ENCODE peak calls at places on chromosomes 6 and 20, in nine cellular contexts. One of them, this sample, is unnamed.

GRCh38 chr6:136609878-136610706 is 59.9 kb upstream of the MAP7 start:
- DNase-seq in heart left ventricle: no peak
- DNase-seq in upper lobe of right lung: no peak
- DNase-seq in PC-9: peak; percentile 75
- DNase-seq in stomach: peak; percentile 64
- DNase-seq in uterus: peak; percentile 58
- DNase-seq in psoas muscle: no peak
- DNase-seq in CD4-positive, CD25-positive, alpha-beta regulatory T cell: no peak
- DNase-seq in SJCRH30: peak; percentile 50
- DNase-seq in this sample: peak; percentile 72

GRCh38 chr6:27541932-27542297 is 69.0 kb upstream of the ZNF184 start:
- DNase-seq in heart left ventricle: no peak
- DNase-seq in upper lobe of right lung: no peak
- DNase-seq in PC-9: no peak
- DNase-seq in stomach: no peak
- DNase-seq in uterus: no peak
- DNase-seq in psoas muscle: no peak
- DNase-seq in CD4-positive, CD25-positive, alpha-beta regulatory T cell: no peak
- DNase-seq in SJCRH30: no peak
- DNase-seq in this sample: no peak

GRCh38 chr6:26520088-26520839 is 17.9 kb upstream of the HMGN4 start:
- DNase-seq in heart left ventricle: no peak
- DNase-seq in upper lobe of right lung: peak; percentile 77
- DNase-seq in PC-9: no peak
- DNase-seq in stomach: no peak
- DNase-seq in uterus: peak; percentile 70
- DNase-seq in psoas muscle: no peak
- DNase-seq in CD4-positive, CD25-positive, alpha-beta regulatory T cell: peak; percentile 9
- DNase-seq in SJCRH30: peak; percentile 65
- DNase-seq in this sample: peak; percentile 69

GRCh38 chr20:34190679-34191090 is 50.5 kb upstream of the ASIP start:
- DNase-seq in heart left ventricle: peak; percentile 66
- DNase-seq in upper lobe of right lung: peak; percentile 80
- DNase-seq in PC-9: peak; percentile 78
- DNase-seq in stomach: peak; percentile 68
- DNase-seq in uterus: peak; percentile 68
- DNase-seq in psoas muscle: peak; percentile 75
- DNase-seq in CD4-positive, CD25-positive, alpha-beta regulatory T cell: no peak
- DNase-seq in SJCRH30: peak; percentile 83
- DNase-seq in this sample: peak; percentile 70

GRCh38 chr6:20233007-20233730 is 20.9 kb upstream of the MBOAT1 start:
- DNase-seq in heart left ventricle: no peak
- DNase-seq in upper lobe of right lung: no peak
- DNase-seq in PC-9: no peak
- DNase-seq in stomach: no peak
- DNase-seq in uterus: no peak
- DNase-seq in psoas muscle: no peak
- DNase-seq in CD4-positive, CD25-positive, alpha-beta regulatory T cell: no peak
- DNase-seq in SJCRH30: no peak
- DNase-seq in this sample: no peak

GRCh38 chr6:43823879-43824740 is 54.1 kb downstream of the VEGFA start:
- DNase-seq in heart left ventricle: no peak
- DNase-seq in upper lobe of right lung: peak; percentile 76
- DNase-seq in PC-9: no peak
- DNase-seq in stomach: peak; percentile 87
- DNase-seq in uterus: no peak
- DNase-seq in psoas muscle: no peak
- DNase-seq in CD4-positive, CD25-positive, alpha-beta regulatory T cell: no peak
- DNase-seq in SJCRH30: no peak
- DNase-seq in this sample: no peak

GRCh38 chr6:160356074-160356754 is 8.0 kb downstream of the SLC22A3 start:
- DNase-seq in heart left ventricle: peak; percentile 35
- DNase-seq in upper lobe of right lung: peak; percentile 86
- DNase-seq in PC-9: no peak
- DNase-seq in stomach: no peak
- DNase-seq in uterus: no peak
- DNase-seq in psoas muscle: no peak
- DNase-seq in CD4-positive, CD25-positive, alpha-beta regulatory T cell: no peak
- DNase-seq in SJCRH30: no peak
- DNase-seq in this sample: no peak

GRCh38 chr6:109056661-109057060 is 38.0 kb downstream of the SESN1 start:
- DNase-seq in heart left ventricle: no peak
- DNase-seq in upper lobe of right lung: no peak
- DNase-seq in PC-9: no peak
- DNase-seq in stomach: no peak
- DNase-seq in uterus: no peak
- DNase-seq in psoas muscle: no peak
- DNase-seq in CD4-positive, CD25-positive, alpha-beta regulatory T cell: no peak
- DNase-seq in SJCRH30: no peak
- DNase-seq in this sample: no peak

GRCh38 chr6:87900160-87900698 is 147.4 kb upstream of the SPACA1 start:
- DNase-seq in heart left ventricle: no peak
- DNase-seq in upper lobe of right lung: no peak
- DNase-seq in PC-9: no peak
- DNase-seq in stomach: no peak
- DNase-seq in uterus: no peak
- DNase-seq in psoas muscle: no peak
- DNase-seq in CD4-positive, CD25-positive, alpha-beta regulatory T cell: no peak
- DNase-seq in SJCRH30: no peak
- DNase-seq in this sample: no peak

GRCh38 chr6:117498159-117498558 is 15.7 kb downstream of the DCBLD1 start:
- DNase-seq in heart left ventricle: no peak
- DNase-seq in upper lobe of right lung: no peak
- DNase-seq in PC-9: no peak
- DNase-seq in stomach: no peak
- DNase-seq in uterus: no peak
- DNase-seq in psoas muscle: no peak
- DNase-seq in CD4-positive, CD25-positive, alpha-beta regulatory T cell: no peak
- DNase-seq in SJCRH30: peak; percentile 22
- DNase-seq in this sample: no peak

GRCh38 chr6:14734052-14734415 is 511.8 kb upstream of the JARID2 start:
- DNase-seq in heart left ventricle: no peak
- DNase-seq in upper lobe of right lung: no peak
- DNase-seq in PC-9: no peak
- DNase-seq in stomach: no peak
- DNase-seq in uterus: no peak
- DNase-seq in psoas muscle: no peak
- DNase-seq in CD4-positive, CD25-positive, alpha-beta regulatory T cell: no peak
- DNase-seq in SJCRH30: no peak
- DNase-seq in this sample: no peak

GRCh38 chr20:63740070-63740500 is 509 bp downstream of the SLC2A4RG start:
- DNase-seq in heart left ventricle: peak; percentile 67
- DNase-seq in upper lobe of right lung: peak; percentile 82
- DNase-seq in PC-9: peak; percentile 55
- DNase-seq in stomach: no peak
- DNase-seq in uterus: peak; percentile 75
- DNase-seq in psoas muscle: peak; percentile 80
- DNase-seq in CD4-positive, CD25-positive, alpha-beta regulatory T cell: peak; percentile 67
- DNase-seq in SJCRH30: no peak
- DNase-seq in this sample: peak; percentile 60

GRCh38 chr20:63500151-63500901 is 1.4 kb upstream of the EEF1A2 start:
- DNase-seq in heart left ventricle: peak; percentile 72
- DNase-seq in upper lobe of right lung: peak; percentile 60
- DNase-seq in PC-9: no peak
- DNase-seq in stomach: no peak
- DNase-seq in uterus: no peak
- DNase-seq in psoas muscle: peak; percentile 83
- DNase-seq in CD4-positive, CD25-positive, alpha-beta regulatory T cell: no peak
- DNase-seq in SJCRH30: peak; percentile 14
- DNase-seq in this sample: no peak

GRCh38 chr6:170099387-170099786 is 191.5 kb downstream of the DLL1 start:
- DNase-seq in heart left ventricle: no peak
- DNase-seq in upper lobe of right lung: no peak
- DNase-seq in PC-9: no peak
- DNase-seq in stomach: peak; percentile 13
- DNase-seq in uterus: no peak
- DNase-seq in psoas muscle: no peak
- DNase-seq in CD4-positive, CD25-positive, alpha-beta regulatory T cell: no peak
- DNase-seq in SJCRH30: no peak
- DNase-seq in this sample: no peak

GRCh38 chr6:125104425-125104824 is 49.1 kb upstream of the TPD52L1 start:
- DNase-seq in heart left ventricle: no peak
- DNase-seq in upper lobe of right lung: no peak
- DNase-seq in PC-9: no peak
- DNase-seq in stomach: no peak
- DNase-seq in uterus: no peak
- DNase-seq in psoas muscle: no peak
- DNase-seq in CD4-positive, CD25-positive, alpha-beta regulatory T cell: no peak
- DNase-seq in SJCRH30: peak; percentile 62
- DNase-seq in this sample: no peak

GRCh38 chr6:133502451-133503259 is 261.5 kb downstream of the EYA4 start:
- DNase-seq in heart left ventricle: peak; percentile 34
- DNase-seq in upper lobe of right lung: no peak
- DNase-seq in PC-9: peak; percentile 8
- DNase-seq in stomach: no peak
- DNase-seq in uterus: no peak
- DNase-seq in psoas muscle: peak; percentile 58
- DNase-seq in CD4-positive, CD25-positive, alpha-beta regulatory T cell: no peak
- DNase-seq in SJCRH30: peak; percentile 82
- DNase-seq in this sample: no peak

GRCh38 chr6:142026471-142026870 is 106.3 kb upstream of the GJE1 start:
- DNase-seq in heart left ventricle: no peak
- DNase-seq in upper lobe of right lung: no peak
- DNase-seq in PC-9: peak; percentile 48
- DNase-seq in stomach: no peak
- DNase-seq in uterus: no peak
- DNase-seq in psoas muscle: no peak
- DNase-seq in CD4-positive, CD25-positive, alpha-beta regulatory T cell: no peak
- DNase-seq in SJCRH30: no peak
- DNase-seq in this sample: no peak
- H3K4me3 ChIP-seq in heart left ventricle: no peak overlapping the region
- H3K4me3 ChIP-seq in upper lobe of right lung: no peak overlapping the region
- H3K4me3 ChIP-seq in PC-9: no peak overlapping the region
- H3K4me3 ChIP-seq in stomach: no peak overlapping the region
- H3K4me3 ChIP-seq in uterus: no peak overlapping the region
- H3K4me3 ChIP-seq in psoas muscle: no peak overlapping the region
- H3K4me3 ChIP-seq in CD4-positive, CD25-positive, alpha-beta regulatory T cell: no peak overlapping the region
- H3K4me3 ChIP-seq in SJCRH30: no peak overlapping the region
- H3K4me3 ChIP-seq in this sample: no peak overlapping the region

GRCh38 chr6:11650297-11650696 is 112.7 kb downstream of the TMEM170B start:
- DNase-seq in heart left ventricle: peak; percentile 44
- DNase-seq in upper lobe of right lung: no peak
- DNase-seq in PC-9: peak; percentile 65
- DNase-seq in stomach: no peak
- DNase-seq in uterus: no peak
- DNase-seq in psoas muscle: no peak
- DNase-seq in CD4-positive, CD25-positive, alpha-beta regulatory T cell: no peak
- DNase-seq in SJCRH30: peak; percentile 19
- DNase-seq in this sample: peak; percentile 54

GRCh38 chr6:11650711-11651110 is 113.2 kb downstream of the TMEM170B start:
- DNase-seq in heart left ventricle: no peak
- DNase-seq in upper lobe of right lung: no peak
- DNase-seq in PC-9: no peak
- DNase-seq in stomach: no peak
- DNase-seq in uterus: no peak
- DNase-seq in psoas muscle: no peak
- DNase-seq in CD4-positive, CD25-positive, alpha-beta regulatory T cell: no peak
- DNase-seq in SJCRH30: no peak
- DNase-seq in this sample: no peak

GRCh38 chr6:11653028-11653583 is 115.6 kb downstream of the TMEM170B start:
- DNase-seq in heart left ventricle: no peak
- DNase-seq in upper lobe of right lung: no peak
- DNase-seq in PC-9: peak; percentile 55
- DNase-seq in stomach: no peak
- DNase-seq in uterus: peak; percentile 21
- DNase-seq in psoas muscle: no peak
- DNase-seq in CD4-positive, CD25-positive, alpha-beta regulatory T cell: no peak
- DNase-seq in SJCRH30: peak; percentile 72
- DNase-seq in this sample: peak; percentile 48

GRCh38 chr6:11656486-11656885 is 118.9 kb downstream of the TMEM170B start:
- DNase-seq in heart left ventricle: no peak
- DNase-seq in upper lobe of right lung: no peak
- DNase-seq in PC-9: no peak
- DNase-seq in stomach: no peak
- DNase-seq in uterus: no peak
- DNase-seq in psoas muscle: no peak
- DNase-seq in CD4-positive, CD25-positive, alpha-beta regulatory T cell: no peak
- DNase-seq in SJCRH30: no peak
- DNase-seq in this sample: no peak

GRCh38 chr6:11654876-11655275 is 117.3 kb downstream of the TMEM170B start:
- DNase-seq in heart left ventricle: no peak
- DNase-seq in upper lobe of right lung: no peak
- DNase-seq in PC-9: no peak
- DNase-seq in stomach: no peak
- DNase-seq in uterus: no peak
- DNase-seq in psoas muscle: no peak
- DNase-seq in CD4-positive, CD25-positive, alpha-beta regulatory T cell: no peak
- DNase-seq in SJCRH30: no peak
- DNase-seq in this sample: no peak
- H3K27ac ChIP-seq in heart left ventricle: no peak overlapping the region
- H3K27ac ChIP-seq in upper lobe of right lung: peak overlapping the region; percentile 11
- H3K27ac ChIP-seq in PC-9: no peak overlapping the region
- H3K27ac ChIP-seq in stomach: no peak overlapping the region
- H3K27ac ChIP-seq in uterus: no peak overlapping the region
- H3K27ac ChIP-seq in psoas muscle: no peak overlapping the region
- H3K27ac ChIP-seq in CD4-positive, CD25-positive, alpha-beta regulatory T cell: no peak overlapping the region
- H3K27ac ChIP-seq in SJCRH30: no peak overlapping the region
- H3K27ac ChIP-seq in this sample: no peak overlapping the region

DNA sequence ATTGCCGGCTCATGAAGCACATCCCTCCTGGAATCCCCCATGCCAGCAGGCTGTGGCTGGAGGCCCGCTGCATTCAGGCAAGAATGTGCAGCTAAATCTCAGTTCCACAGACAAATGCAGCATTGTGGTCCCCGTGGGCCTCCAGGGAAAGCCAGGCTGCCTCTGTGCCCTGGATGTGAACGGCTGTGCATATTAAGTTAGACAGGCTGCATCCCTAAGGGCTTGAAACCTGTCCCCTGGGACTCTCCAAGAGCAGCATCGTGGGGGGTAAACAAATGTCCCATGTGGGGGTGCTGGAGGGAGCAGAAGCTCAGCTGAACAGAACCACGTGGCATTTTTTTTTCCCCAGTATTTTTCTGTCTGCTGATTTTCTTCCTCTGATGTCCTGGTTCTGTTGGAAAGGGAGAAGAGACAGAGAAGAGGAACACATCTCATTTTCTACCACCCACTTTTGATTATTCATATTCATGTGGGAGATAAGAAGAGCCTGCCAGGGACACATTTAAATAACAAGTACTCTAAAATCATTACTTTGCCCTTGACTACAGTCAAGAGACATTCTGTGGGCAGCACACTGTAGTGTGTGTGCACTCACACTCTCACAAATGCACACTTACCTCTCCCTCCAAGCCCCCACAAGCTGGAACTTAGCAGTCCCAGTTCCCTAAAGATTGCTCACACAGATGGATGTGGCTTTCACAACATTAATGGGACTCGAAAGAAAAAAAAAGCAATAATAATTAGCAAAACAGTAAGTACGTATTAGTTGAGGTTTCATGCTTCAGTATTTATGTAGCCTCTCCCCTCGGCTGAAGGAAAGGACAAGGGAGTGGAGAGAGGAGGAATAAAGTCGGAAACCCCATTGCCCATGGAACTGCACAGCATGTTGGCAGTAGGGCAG is 16.9 kb downstream of the GFOD1 start:
- DNase-seq in heart left ventricle: no peak
- DNase-seq in upper lobe of right lung: no peak
- DNase-seq in PC-9: no peak
- DNase-seq in stomach: no peak
- DNase-seq in uterus: no peak
- DNase-seq in psoas muscle: no peak
- DNase-seq in CD4-positive, CD25-positive, alpha-beta regulatory T cell: no peak
- DNase-seq in SJCRH30: peak; percentile 74
- DNase-seq in this sample: no peak
- H3K4me1 ChIP-seq in heart left ventricle: peaks cover 54% of the 10 kb centered on the region
- H3K4me1 ChIP-seq in upper lobe of right lung: peaks cover 30% of the 10 kb centered on the region
- H3K4me1 ChIP-seq in PC-9: peaks cover 21% of the 10 kb centered on the region
- H3K4me1 ChIP-seq in stomach: no peaks in the 10 kb centered on the region
- H3K4me1 ChIP-seq in uterus: no peaks in the 10 kb centered on the region
- H3K4me1 ChIP-seq in psoas muscle: peaks cover 69% of the 10 kb centered on the region
- H3K4me1 ChIP-seq in CD4-positive, CD25-positive, alpha-beta regulatory T cell: no peaks in the 10 kb centered on the region
- H3K4me1 ChIP-seq in SJCRH30: peaks cover 19% of the 10 kb centered on the region
- H3K4me1 ChIP-seq in this sample: peaks cover 4% of the 10 kb centered on the region

GRCh38 chr6:3228046-3228671 is 706 bp upstream of the TUBB2B start:
- DNase-seq in heart left ventricle: no peak
- DNase-seq in upper lobe of right lung: no peak
- DNase-seq in PC-9: no peak
- DNase-seq in stomach: no peak
- DNase-seq in uterus: no peak
- DNase-seq in psoas muscle: no peak
- DNase-seq in CD4-positive, CD25-positive, alpha-beta regulatory T cell: no peak
- DNase-seq in SJCRH30: no peak
- DNase-seq in this sample: no peak
- H3K4me3 ChIP-seq in heart left ventricle: peak overlapping the region; percentile 59
- H3K4me3 ChIP-seq in upper lobe of right lung: peak overlapping the region; percentile 25
- H3K4me3 ChIP-seq in PC-9: peak overlapping the region; percentile 62
- H3K4me3 ChIP-seq in stomach: peak overlapping the region; percentile 38
- H3K4me3 ChIP-seq in uterus: peak overlapping the region; percentile 25
- H3K4me3 ChIP-seq in psoas muscle: peak overlapping the region; percentile 64
- H3K4me3 ChIP-seq in CD4-positive, CD25-positive, alpha-beta regulatory T cell: no peak overlapping the region
- H3K4me3 ChIP-seq in SJCRH30: peak overlapping the region; percentile 70
- H3K4me3 ChIP-seq in this sample: peak overlapping the region; percentile 45

This sample was measured in adrenal gland.